ENCODE peak calls at places on chromosomes 3 and 15, in six cellular contexts. G, E, H, N, A and K are unnamed samples.

GRCh38 chr3:62569609-62570008 is 196.3 kb upstream of the FEZF2 start:
- DNase-seq in H (no peak), A (no peak), N (no peak), G (no peak), E (no peak), K (no peak)

GRCh38 chr3:67699877-67700276 is 45.5 kb upstream of the SUCLG2 start:
- DNase-seq in H (no peak), E (no peak), A (no peak), N (no peak), G (no peak), K (no peak)

GRCh38 chr3:139520028-139520737 is 19.4 kb downstream of the RBP1 start:
- DNase-seq in G (peak; percentile 58), A (peak; percentile 50), N (peak; percentile 15), E (no peak), H (peak; percentile 38), K (no peak)

GRCh38 chr3:198080521-198081384 is 120.7 kb downstream of the LMLN start:
- DNase-seq in H (peak; percentile 56), N (peak; percentile 77), G (peak; percentile 83), E (peak; percentile 97), A (peak; percentile 76), K (peak; percentile 83)

GRCh38 chr15:77901251-77901881 is 176.1 kb downstream of the TBC1D2B start:
- DNase-seq in H (no peak), A (no peak), G (no peak), N (no peak), E (peak; percentile 61), K (no peak)

GRCh38 chr3:4908066-4908768 is 71.0 kb upstream of the BHLHE40 start:
- DNase-seq in G (no peak), A (no peak), E (no peak), H (no peak), N (no peak), K (no peak)

GRCh38 chr3:20324664-20325478 is 138.9 kb upstream of the SGO1 start:
- DNase-seq in H (no peak), N (no peak), G (no peak), E (no peak), A (peak; percentile 7), K (no peak)

GRCh38 chr15:45892182-45892581 is 257.4 kb downstream of the SQOR start:
- DNase-seq in G (no peak), A (no peak), E (no peak), H (no peak), N (no peak), K (no peak)

GRCh38 chr3:43872301-43872700 is 181.6 kb downstream of the ABHD5 start:
- DNase-seq in H (peak; percentile 91), G (no peak), A (peak; percentile 71), N (no peak), E (no peak), K (no peak)

GRCh38 chr3:131349946-131350347 is 31.6 kb upstream of the NUDT16 start:
- DNase-seq in G (no peak), E (no peak), A (peak; percentile 64), N (no peak), H (peak; percentile 70), K (peak; percentile 54)

GRCh38 chr15:60379466-60380274 is 18.1 kb downstream of the ANXA2 start:
- DNase-seq in G (no peak), H (peak; percentile 98), N (no peak), A (peak; percentile 95), E (no peak), K (no peak)
- H3K36me3 ChIP-seq in G (no peaks in the 10 kb centered on the region), H (peaks cover 43% of the 10 kb centered on the region), N (no peaks in the 10 kb centered on the region), A (no peaks in the 10 kb centered on the region), E (no peaks in the 10 kb centered on the region), K (no peaks in the 10 kb centered on the region)

DNA sequence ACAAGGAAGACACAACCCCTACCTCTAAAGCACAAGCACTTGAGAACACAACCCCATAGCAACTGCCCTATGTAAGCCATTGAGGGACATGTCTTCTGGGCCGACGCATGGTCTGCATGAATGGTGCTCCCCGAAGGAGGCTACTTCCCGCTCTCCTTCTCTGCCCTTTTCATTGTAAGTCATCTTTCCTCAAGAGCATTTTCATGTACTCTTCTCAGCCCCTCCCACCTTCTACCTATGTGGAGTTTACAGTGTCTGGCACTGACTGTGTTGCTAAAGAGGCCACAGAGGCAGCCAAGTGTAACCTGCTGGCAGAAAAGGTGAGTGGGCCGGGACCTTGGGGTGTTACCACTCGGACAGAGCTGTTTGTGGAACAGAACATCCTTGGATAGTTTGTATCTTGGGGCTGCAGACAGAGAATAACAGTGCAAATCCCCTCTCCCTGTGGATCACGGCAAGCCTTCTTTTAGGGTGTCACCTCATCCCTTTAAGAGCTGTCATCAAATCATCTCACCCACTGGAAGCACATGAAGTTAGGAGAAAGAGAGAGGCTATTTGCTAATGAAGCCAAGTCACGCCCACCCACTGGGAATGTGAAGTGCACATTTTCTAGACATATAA is 5.6 kb downstream of the AHSG start:
- DNase-seq in G (no peak), H (no peak), E (no peak), N (no peak), A (no peak), K (no peak)
- H3K27me3 ChIP-seq in G (no peaks in the 10 kb centered on the region), H (peaks cover 7% of the 10 kb centered on the region), E (peaks cover 67% of the 10 kb centered on the region), N (peaks cover 25% of the 10 kb centered on the region), A (peaks cover 11% of the 10 kb centered on the region), K (no peaks in the 10 kb centered on the region)

GRCh38 chr15:48442011-48442410 is 110.8 kb downstream of the DUT start:
- DNase-seq in N (no peak), H (peak; percentile 24), E (no peak), A (no peak), G (no peak), K (no peak)
- H3K36me3 ChIP-seq in N (no peaks in the 10 kb centered on the region), H (peaks cover 35% of the 10 kb centered on the region), E (no peaks in the 10 kb centered on the region), A (no peaks in the 10 kb centered on the region), G (no peaks in the 10 kb centered on the region), K (no peaks in the 10 kb centered on the region)

DNA sequence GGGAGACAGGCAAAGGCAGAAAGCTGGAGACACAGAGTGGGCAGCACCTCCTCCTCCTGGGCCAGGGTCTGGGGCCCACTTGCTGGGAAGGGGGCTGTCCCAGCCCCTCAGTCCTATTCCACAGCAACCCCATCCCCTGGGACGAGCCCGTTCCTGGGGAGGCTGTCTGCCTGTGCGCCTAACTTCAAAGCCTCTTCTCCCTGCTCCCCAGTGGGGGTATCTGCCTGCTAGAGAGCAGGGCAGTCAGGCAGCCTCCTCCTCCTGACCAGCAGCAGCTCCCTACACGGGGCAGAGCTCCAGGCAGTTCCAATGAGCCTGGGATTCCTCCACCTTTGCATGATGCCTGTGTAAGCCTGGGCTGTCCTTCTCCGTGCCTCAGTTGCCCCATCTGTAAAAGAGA is 6.9 kb downstream of the PTH1R start:
- DNase-seq in H (no peak), G (no peak), A (no peak), E (no peak), N (no peak), K (no peak)
- H3K27me3 ChIP-seq in H (peaks cover 78% of the 10 kb centered on the region), G (no peaks in the 10 kb centered on the region), A (no peaks in the 10 kb centered on the region), E (peaks cover 89% of the 10 kb centered on the region), N (peaks cover 57% of the 10 kb centered on the region), K (no peaks in the 10 kb centered on the region)

GRCh38 chr3:11818033-11818432 is 28.7 kb downstream of the TAMM41 start:
- DNase-seq in G (no peak), E (no peak), H (peak; percentile 11), A (no peak), N (no peak), K (no peak)
- H3K36me3 ChIP-seq in G (no peaks in the 10 kb centered on the region), E (no peaks in the 10 kb centered on the region), H (peaks cover 9% of the 10 kb centered on the region), A (peaks cover 13% of the 10 kb centered on the region), N (no peaks in the 10 kb centered on the region), K (peaks cover 9% of the 10 kb centered on the region)

DNA sequence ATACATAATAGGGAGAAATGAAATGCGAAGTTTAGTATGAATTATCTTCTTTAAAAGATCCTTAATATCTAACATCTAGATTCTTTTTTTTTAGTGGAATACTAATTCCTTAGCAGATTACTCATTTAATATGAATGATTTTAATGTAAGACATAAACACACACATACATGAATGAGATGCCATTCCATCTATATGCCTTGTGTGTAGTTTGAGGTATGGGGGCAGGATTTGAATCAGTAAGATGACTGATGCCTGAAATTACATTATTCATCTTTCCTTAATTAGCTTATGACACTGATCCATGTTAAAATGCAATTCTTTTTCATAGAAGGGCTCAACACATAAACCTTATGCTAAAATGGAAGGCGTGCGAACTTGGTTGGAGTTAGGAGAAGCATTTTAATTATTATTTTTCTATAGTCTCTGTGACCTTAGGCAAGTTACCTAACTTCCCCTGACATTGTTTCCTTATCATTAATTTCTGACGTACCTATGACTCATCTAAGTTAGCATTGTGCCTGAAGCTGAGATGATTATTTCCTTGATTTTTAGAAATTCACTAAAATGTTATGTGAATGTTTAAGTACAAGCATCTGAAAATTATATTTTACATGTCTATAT is 10.8 kb upstream of the BNIP2 start:
- DNase-seq in G (no peak), A (peak; percentile 55), E (no peak), H (peak; percentile 24), N (no peak), K (no peak)
- H3K27me3 ChIP-seq in G (no peaks in the 10 kb centered on the region), A (no peaks in the 10 kb centered on the region), E (no peaks in the 10 kb centered on the region), H (no peaks in the 10 kb centered on the region), N (peaks cover 31% of the 10 kb centered on the region), K (no peaks in the 10 kb centered on the region)

DNA sequence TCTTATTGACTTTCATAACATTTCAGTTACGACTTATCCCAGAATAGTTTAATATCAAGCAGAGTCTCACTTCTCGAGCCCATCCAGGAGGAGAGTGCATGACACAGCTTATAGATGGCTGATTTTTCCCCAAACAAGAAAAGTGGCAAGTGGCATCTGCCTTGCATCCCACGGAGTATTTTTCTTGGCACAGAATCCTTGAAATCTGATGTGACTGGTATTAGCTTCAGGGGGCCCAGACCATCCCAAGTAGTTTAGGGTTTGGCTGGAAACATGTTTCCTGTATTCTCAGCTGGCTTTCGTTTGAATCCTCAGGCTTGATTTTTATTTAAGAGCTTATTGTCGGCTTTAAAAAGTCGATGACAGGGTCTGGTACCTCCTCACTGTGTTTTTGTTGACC is 20.7 kb upstream of the FBXL22 start:
- DNase-seq in N (no peak), G (no peak), E (no peak), H (no peak), A (no peak), K (no peak)
- H3K36me3 ChIP-seq in N (no peaks in the 10 kb centered on the region), G (no peaks in the 10 kb centered on the region), E (no peaks in the 10 kb centered on the region), H (peaks cover 5% of the 10 kb centered on the region), A (no peaks in the 10 kb centered on the region), K (no peaks in the 10 kb centered on the region)

GRCh38 chr3:45179163-45179562 is 33.0 kb upstream of the CDCP1 start:
- DNase-seq in E (no peak), G (no peak), N (no peak), H (no peak), A (no peak), K (no peak)

GRCh38 chr3:45180899-45181298 is 34.7 kb upstream of the CDCP1 start:
- DNase-seq in A (no peak), E (no peak), N (no peak), H (no peak), G (no peak), K (no peak)

GRCh38 chr3:45181496-45181895 is 35.3 kb upstream of the CDCP1 start:
- DNase-seq in N (no peak), A (no peak), E (no peak), G (no peak), H (no peak), K (no peak)

GRCh38 chr3:45178131-45179023 is 32.2 kb upstream of the CDCP1 start:
- DNase-seq in E (no peak), G (peak; percentile 16), N (no peak), A (peak; percentile 48), H (peak; percentile 69), K (no peak)

DNA sequence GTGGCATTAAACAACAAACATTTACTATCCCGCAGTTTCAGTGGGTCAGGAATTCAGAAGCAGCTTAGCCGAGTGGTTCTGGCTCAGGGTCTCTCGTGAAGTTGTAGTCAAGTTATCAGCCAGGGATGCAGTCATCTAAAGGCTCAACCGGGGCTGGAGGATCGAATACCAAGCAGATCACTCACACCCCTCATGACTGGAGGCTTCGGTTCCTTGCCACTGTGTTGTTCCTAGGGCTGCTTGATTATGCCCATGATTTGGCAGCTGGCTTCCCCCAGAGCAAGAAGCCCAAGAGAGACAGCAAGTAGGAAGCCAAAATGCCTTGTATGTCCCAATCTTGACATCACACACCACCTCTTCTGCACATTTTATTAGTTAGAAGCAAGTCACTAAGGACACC is 33.9 kb upstream of the CDCP1 start:
- DNase-seq in N (no peak), G (no peak), E (no peak), A (peak; percentile 33), H (peak; percentile 80), K (no peak)
- H3K27me3 ChIP-seq in N (no peaks in the 10 kb centered on the region), G (no peaks in the 10 kb centered on the region), E (peaks cover 4% of the 10 kb centered on the region), A (no peaks in the 10 kb centered on the region), H (no peaks in the 10 kb centered on the region), K (no peaks in the 10 kb centered on the region)